ENCODE peak calls at places on chromosomes 16 and 17, in seven cellular contexts. G, I, Y, T, F, S and M are unnamed samples.

GRCh38 chr16:29007865-29008593 is 23.2 kb downstream of the LAT start:
- DNase-seq in G (no peak), S (peak; percentile 68), I (peak; percentile 35), Y (no peak), T (peak; percentile 83), F (no peak), M (peak; percentile 83)

GRCh38 chr16:89037261-89038152 is 56.1 kb upstream of the ACSF3 start:
- DNase-seq in I (no peak), T (peak; percentile 7), Y (peak; percentile 23), S (peak; percentile 35), G (peak; percentile 55), F (no peak), M (peak; percentile 63)

GRCh38 chr17:69539781-69540319 is 125.4 kb downstream of the MAP2K6 start:
- DNase-seq in T (peak; percentile 69), S (no peak), F (no peak), Y (no peak), I (no peak), G (peak; percentile 9), M (peak; percentile 41)

GRCh38 chr17:773467-774319 is 8.4 kb downstream of the GLOD4 start:
- DNase-seq in T (no peak), I (no peak), S (peak; percentile 28), G (no peak), F (no peak), Y (no peak), M (no peak)

GRCh38 chr16:1430759-1431496 is at the start of gene PERCC1:
- DNase-seq in G (no peak), F (no peak), S (no peak), I (no peak), T (no peak), Y (no peak), M (no peak)

GRCh38 chr17:1907216-1907631 is 77.4 kb downstream of the RPA1 start:
- DNase-seq in Y (no peak), G (no peak), T (no peak), S (no peak), I (no peak), F (no peak), M (no peak)

GRCh38 chr17:38719284-38719942 is 10.7 kb upstream of the CISD3 start:
- DNase-seq in T (no peak), G (no peak), S (no peak), I (no peak), F (no peak), Y (no peak), M (no peak)

GRCh38 chr17:78349831-78350631 is 9.8 kb downstream of the SOCS3 start:
- DNase-seq in T (no peak), I (no peak), S (no peak), G (no peak), F (no peak), Y (no peak), M (no peak)

GRCh38 chr17:7122386-7122785 is 7.8 kb upstream of the ASGR2 start:
- DNase-seq in G (no peak), F (no peak), S (no peak), T (no peak), I (no peak), Y (no peak), M (no peak)

GRCh38 chr17:45436161-45436560 is 3.5 kb upstream of the ARHGAP27 start:
- DNase-seq in Y (no peak), T (no peak), F (no peak), S (no peak), G (no peak), I (no peak), M (no peak)

GRCh38 chr16:1457489-1458245 is 13.3 kb upstream of the CCDC154 start:
- DNase-seq in S (no peak), Y (no peak), F (no peak), G (no peak), I (no peak), T (no peak), M (no peak)

GRCh38 chr17:83065660-83066542 is 13.5 kb upstream of the METRNL start:
- DNase-seq in F (no peak), S (no peak), I (no peak), T (no peak), Y (peak; percentile 2), G (no peak), M (no peak)

GRCh38 chr17:2435181-2435741 is 34.4 kb upstream of the MNT start:
- DNase-seq in I (no peak), T (no peak), F (peak; percentile 37), Y (no peak), S (no peak), G (no peak), M (peak; percentile 10)

GRCh38 chr16:86305440-86305839 is 204.9 kb upstream of the FOXF1 start:
- DNase-seq in Y (no peak), F (no peak), I (no peak), G (no peak), S (no peak), T (no peak), M (no peak)

GRCh38 chr16:81451753-81452680 is 7.4 kb downstream of the CMIP start:
- DNase-seq in Y (no peak), S (peak; percentile 47), I (no peak), T (no peak), G (no peak), F (peak; percentile 40), M (no peak)

GRCh38 chr17:63356275-63356905 is 89.7 kb downstream of the CYB561 start:
- DNase-seq in T (peak; percentile 94), G (peak; percentile 46), S (no peak), Y (no peak), F (no peak), I (no peak), M (peak; percentile 92)

GRCh38 chr16:3444032-3444388 is 530 bp downstream of the NAA60 start:
- DNase-seq in S (peak; percentile 30), I (no peak), T (peak; percentile 80), G (peak; percentile 53), F (no peak), Y (no peak), M (peak; percentile 73)

GRCh38 chr16:48373258-48374050 is 11.8 kb downstream of the SIAH1 start:
- DNase-seq in Y (no peak), I (no peak), G (no peak), T (no peak), S (no peak), F (no peak), M (no peak)

GRCh38 chr17:9908649-9909042 is 3.6 kb upstream of the RCVRN start:
- DNase-seq in Y (no peak), G (no peak), I (no peak), S (no peak), F (no peak), T (no peak), M (no peak)

GRCh38 chr16:88333645-88334516 is 48.9 kb upstream of the ZNF469 start:
- DNase-seq in S (no peak), T (no peak), G (no peak), F (no peak), I (no peak), Y (no peak), M (no peak)